ENCODE peak calls at places on chromosomes 11 and 22, in nine cellular contexts. R is sigmoid colon, P is ovary, W is left ventricle myocardium inferior, L is A549, B is substantia nigra, O is neural progenitor cell, Q is thoracic aorta, T is foreskin keratinocyte. N is an unnamed sample.

GRCh38 chr11:105219269-105219668 is 79.7 kb upstream of the CARD18 start:
- DNase-seq in R (no peak), P (no peak), T (no peak), W (no peak), L (no peak), O (no peak), Q (no peak), B (no peak), N (no peak)

GRCh38 chr11:92939305-92939704 is 30.1 kb upstream of the MTNR1B start:
- DNase-seq in P (no peak), T (no peak), Q (no peak), B (no peak), O (no peak), W (no peak), L (no peak), R (no peak), N (no peak)

GRCh38 chr11:102564110-102564509 is 33.6 kb upstream of the MMP7 start:
- DNase-seq in R (no peak), O (no peak), Q (no peak), W (no peak), L (peak; percentile 56), B (no peak), P (no peak), T (peak; percentile 95), N (peak; percentile 92)

GRCh38 chr22:23896166-23896522 is 2.0 kb downstream of the MIF start:
- DNase-seq in L (no peak), P (no peak), R (no peak), Q (no peak), T (no peak), B (no peak), O (no peak), W (no peak), N (no peak)

GRCh38 chr22:32079110-32080089 is 36.3 kb downstream of the SLC5A1 start:
- DNase-seq in T (peak; percentile 82), R (no peak), L (peak; percentile 69), O (no peak), B (no peak), W (no peak), Q (no peak), P (no peak), N (peak; percentile 49)

GRCh38 chr11:32597914-32598313 is 14.3 kb downstream of the EIF3M start:
- DNase-seq in T (no peak), O (peak; percentile 57), Q (no peak), L (no peak), R (no peak), W (no peak), B (no peak), P (no peak), N (no peak)

GRCh38 chr11:1302041-1302460 is 7.4 kb downstream of the TOLLIP start:
- DNase-seq in B (no peak), O (no peak), W (no peak), L (no peak), P (no peak), Q (no peak), R (peak; percentile 61), T (no peak), N (no peak)

GRCh38 chr11:27234043-27234668 is 128.9 kb downstream of the CCDC34 start:
- DNase-seq in Q (no peak), O (peak; percentile 17), B (no peak), L (peak; percentile 82), T (peak; percentile 68), W (peak; percentile 31), P (no peak), R (peak; percentile 75), N (no peak)

GRCh38 chr11:76501526-76501925 is 56.7 kb downstream of the EMSY start:
- DNase-seq in B (no peak), O (no peak), R (no peak), L (no peak), W (no peak), Q (no peak), T (no peak), P (no peak), N (no peak)

GRCh38 chr11:118306556-118306955 is 2.0 kb downstream of the CD3E start:
- DNase-seq in L (no peak), R (no peak), W (no peak), T (no peak), P (no peak), O (no peak), Q (no peak), B (no peak), N (no peak)

GRCh38 chr11:73622920-73623593 is 23.3 kb upstream of the PLEKHB1 start:
- DNase-seq in P (no peak), T (no peak), B (no peak), W (no peak), Q (no peak), O (no peak), R (no peak), L (no peak), N (no peak)

GRCh38 chr22:30031328-30031727 is 48.9 kb upstream of the HORMAD2 start:
- DNase-seq in B (no peak), R (no peak), L (no peak), Q (no peak), T (no peak), W (no peak), P (no peak), O (no peak), N (no peak)

GRCh38 chr11:35623708-35624168 is 5.5 kb downstream of the FJX1 start:
- DNase-seq in W (no peak), O (no peak), T (peak; percentile 97), B (no peak), Q (no peak), R (no peak), L (no peak), P (no peak), N (peak; percentile 60)

DNA sequence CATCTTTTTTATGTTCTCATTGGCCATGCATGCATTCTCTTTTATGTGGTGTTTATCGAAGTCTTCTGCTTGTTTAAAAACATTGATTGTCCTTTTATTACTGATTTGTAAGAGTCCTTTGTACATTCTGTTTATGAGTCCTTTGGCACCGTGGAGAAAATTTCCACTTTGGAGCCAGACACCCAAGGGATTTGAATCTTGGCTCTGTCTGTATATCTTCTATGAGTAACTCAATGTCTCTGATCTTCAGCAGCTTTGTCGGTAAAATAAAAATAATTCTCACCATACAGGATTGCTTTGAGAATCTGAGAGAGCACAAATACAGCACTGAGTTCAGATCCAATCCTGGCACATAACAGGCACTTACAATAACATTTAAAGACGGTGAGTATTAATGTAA is 12.8 kb upstream of the SORL1 start:
- DNase-seq in W (no peak), P (no peak), L (no peak), T (no peak), Q (no peak), R (no peak), B (no peak), O (no peak), N (no peak)
- H3K27ac ChIP-seq in W (no peak overlapping the region), P (no peak overlapping the region), L (no peak overlapping the region), T (no peak overlapping the region), Q (peak overlapping the region; percentile 48), R (no peak overlapping the region), B (peak overlapping the region; percentile 2), O (no peak overlapping the region), N (no peak overlapping the region)

DNA sequence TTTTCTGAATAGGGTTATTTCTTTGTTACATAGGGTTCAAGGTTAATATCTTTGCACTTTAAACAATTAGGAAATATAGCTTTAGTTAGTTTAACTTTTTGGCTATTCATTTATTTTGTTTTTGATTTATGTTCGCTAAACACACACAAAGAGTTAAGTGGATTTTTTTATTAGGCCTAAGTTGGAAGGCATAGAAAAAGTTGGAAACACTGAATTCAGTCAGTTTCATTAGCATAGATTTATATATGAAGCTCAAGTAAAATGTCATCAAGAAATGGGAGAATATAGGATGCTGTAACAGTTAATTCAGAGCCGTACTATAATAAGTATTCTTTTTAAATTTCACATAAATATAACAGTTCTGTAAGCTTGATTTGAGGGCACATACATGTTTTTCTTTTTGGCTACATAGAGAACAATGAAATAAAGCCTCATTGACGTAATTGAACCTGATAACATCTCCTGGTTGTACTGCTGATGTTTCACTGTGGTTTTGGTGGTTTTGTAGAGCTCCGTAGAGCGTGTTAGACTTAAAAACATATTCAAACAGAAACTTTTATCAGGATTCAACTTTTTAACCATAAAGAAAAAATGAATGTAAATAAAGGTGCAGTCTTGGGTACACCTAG is 121.4 kb downstream of the PDE3B start:
- DNase-seq in W (no peak), R (no peak), L (no peak), T (peak; percentile 71), B (no peak), Q (no peak), P (no peak), O (no peak), N (peak; percentile 50)
- H3K27ac ChIP-seq in W (no peak overlapping the region), R (no peak overlapping the region), L (no peak overlapping the region), T (no peak overlapping the region), B (no peak overlapping the region), Q (no peak overlapping the region), P (no peak overlapping the region), O (no peak overlapping the region), N (no peak overlapping the region)

GRCh38 chr11:80167766-80168165 is 726.9 kb upstream of the TENM4 start:
- DNase-seq in B (no peak), T (no peak), Q (no peak), O (peak; percentile 45), L (no peak), W (no peak), P (no peak), R (no peak), N (no peak)
- H3K27ac ChIP-seq in B (no peak overlapping the region), T (no peak overlapping the region), Q (no peak overlapping the region), O (no peak overlapping the region), L (no peak overlapping the region), W (no peak overlapping the region), P (no peak overlapping the region), R (no peak overlapping the region), N (no peak overlapping the region)

DNA sequence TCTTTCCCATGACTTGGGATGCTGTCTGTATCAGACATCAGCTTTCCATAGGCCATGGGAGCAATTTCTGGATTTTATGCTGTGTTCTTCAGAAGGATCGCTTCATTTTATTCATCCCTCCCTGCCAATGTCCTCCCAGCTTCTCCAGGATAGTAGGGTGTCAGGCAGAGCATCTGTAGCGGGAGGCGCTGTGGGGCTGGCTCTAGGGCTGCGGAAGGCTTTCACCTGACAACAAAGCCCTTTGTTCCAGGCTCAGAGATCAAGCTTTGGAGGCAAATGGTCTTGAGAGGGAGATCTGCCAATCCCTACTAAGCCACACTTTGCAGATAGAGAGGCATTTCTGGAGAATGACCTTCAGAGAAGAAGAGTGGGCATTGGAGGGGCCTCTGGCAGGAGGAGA is 29.5 kb upstream of the FTH1 start:
- DNase-seq in Q (no peak), T (no peak), R (no peak), B (peak; percentile 57), W (no peak), L (no peak), P (no peak), O (peak; percentile 85), N (no peak)
- H3K27ac ChIP-seq in Q (no peak overlapping the region), T (no peak overlapping the region), R (no peak overlapping the region), B (peak overlapping the region; percentile 97), W (no peak overlapping the region), L (no peak overlapping the region), P (no peak overlapping the region), O (peak overlapping the region; percentile 57), N (no peak overlapping the region)

DNA sequence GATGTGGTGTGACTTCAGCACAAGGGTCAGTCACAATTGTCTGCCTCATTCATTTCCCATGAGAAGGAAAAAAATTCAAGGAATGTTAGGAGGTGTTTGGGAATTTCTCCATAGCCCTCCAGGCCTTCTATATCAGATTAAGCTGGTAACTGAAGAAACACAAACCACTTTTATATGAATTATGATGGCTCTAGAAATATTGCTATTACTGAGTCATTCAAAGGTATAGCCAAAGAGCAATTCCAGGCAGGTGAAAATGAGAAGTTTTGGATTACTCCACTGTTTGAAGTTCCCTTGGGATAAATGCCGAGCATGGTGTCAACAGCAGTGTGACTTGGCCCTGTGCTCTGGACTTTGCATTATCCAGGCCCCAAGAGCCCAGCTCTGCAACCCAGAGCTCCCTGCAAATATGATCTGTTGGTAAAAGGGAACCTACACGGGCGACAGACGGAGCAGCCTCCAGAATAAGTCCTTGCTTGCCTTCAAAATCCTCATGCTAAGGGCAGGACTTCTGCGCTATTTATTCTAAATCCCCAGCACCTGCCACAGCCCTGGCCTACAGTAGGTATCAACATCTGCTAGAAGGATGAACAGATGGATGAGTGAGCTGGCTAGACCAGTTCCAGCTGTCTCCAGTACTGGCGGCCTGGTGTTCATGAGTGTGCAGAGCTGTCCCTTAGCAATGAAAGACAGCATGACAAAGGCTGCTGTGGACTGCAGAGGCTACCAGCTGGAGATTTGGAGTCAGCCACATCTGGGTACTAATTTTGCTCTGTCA is 67.5 kb upstream of the ZBED5 start:
- DNase-seq in Q (no peak), W (no peak), O (no peak), L (peak; percentile 48), T (peak; percentile 38), R (no peak), P (no peak), B (no peak), N (no peak)
- H3K27ac ChIP-seq in Q (no peak overlapping the region), W (no peak overlapping the region), O (no peak overlapping the region), L (peak overlapping the region; percentile 59), T (no peak overlapping the region), R (peak overlapping the region; percentile 97), P (no peak overlapping the region), B (no peak overlapping the region), N (no peak overlapping the region)

N was measured in epithelial cell of prostate.